ENCODE peak calls at places on chromosomes 12 and 14, in five cellular contexts. R is Caco-2; D is CD8-positive, alpha-beta T cell; V is DND-41; K is pancreas. C is an unnamed sample.

GRCh38 chr12:17459214-17459613 is 630.8 kb downstream of the RERGL start:
- DNase-seq in K (no peak), D (no peak), V (no peak), R (no peak), C (no peak)

GRCh38 chr14:104756477-104757237 is 3.7 kb downstream of the SIVA1 start:
- DNase-seq in V (peak; percentile 82), D (no peak), R (no peak), K (no peak), C (no peak)

GRCh38 chr12:119876761-119877638 is at the start of gene CIT:
- DNase-seq in V (peak; percentile 94), K (peak; percentile 88), D (peak; percentile 83), R (peak; percentile 94), C (peak; percentile 98)

GRCh38 chr12:53219116-53219955 is 12.3 kb upstream of the ITGB7 start:
- DNase-seq in K (no peak), V (no peak), D (peak; percentile 52), R (no peak), C (peak; percentile 61)

GRCh38 chr12:62692884-62693283 is 226.3 kb downstream of the MON2 start:
- DNase-seq in R (no peak), K (no peak), D (no peak), V (no peak), C (no peak)

GRCh38 chr14:67622675-67623074 is 3.0 kb downstream of the ARG2 start:
- DNase-seq in V (peak; percentile 55), R (no peak), D (no peak), K (no peak), C (peak; percentile 62)

GRCh38 chr14:96178674-96179321 is 25.8 kb upstream of the BDKRB2 start:
- DNase-seq in K (no peak), D (no peak), V (no peak), R (no peak), C (no peak)

GRCh38 chr14:92397140-92397815 is 74.3 kb downstream of the SLC24A4 start:
- DNase-seq in D (no peak), R (no peak), K (no peak), V (no peak), C (no peak)

GRCh38 chr12:6426882-6427671 is 17.7 kb upstream of the CD27 start:
- DNase-seq in V (peak; percentile 24), R (peak; percentile 16), D (peak; percentile 83), K (no peak), C (peak; percentile 22)

GRCh38 chr14:104020471-104020870 is 65.0 kb upstream of the ASPG start:
- DNase-seq in D (no peak), V (no peak), R (no peak), K (no peak), C (no peak)

GRCh38 chr14:34461334-34462131 is 507 bp downstream of the SPTSSA start:
- DNase-seq in V (peak; percentile 43), K (peak; percentile 55), D (peak; percentile 22), R (peak; percentile 78), C (peak; percentile 75)

GRCh38 chr12:39975374-39975918 is 130.4 kb downstream of the SLC2A13 start:
- DNase-seq in V (no peak), K (no peak), D (no peak), R (no peak), C (no peak)

GRCh38 chr12:49741882-49742620 is 694 bp downstream of the TMBIM6 start:
- DNase-seq in K (peak; percentile 91), D (peak; percentile 83), V (peak; percentile 72), R (peak; percentile 93), C (peak; percentile 93)

GRCh38 chr14:103294091-103294490 is 39.9 kb upstream of the EIF5 start:
- DNase-seq in D (no peak), V (no peak), R (no peak), K (no peak), C (no peak)

GRCh38 chr14:28926091-28926490 is 159.5 kb downstream of the FOXG1 start:
- DNase-seq in R (no peak), V (no peak), D (no peak), K (no peak), C (no peak)

GRCh38 chr12:49976547-49976946 is 3.8 kb downstream of the AQP6 start:
- DNase-seq in D (no peak), K (no peak), R (no peak), V (no peak), C (no peak)

GRCh38 chr12:89472508-89472907 is 52.1 kb downstream of the GALNT4 start:
- DNase-seq in R (no peak), K (no peak), D (no peak), V (no peak), C (no peak)

GRCh38 chr12:24172031-24172772 is 222.7 kb upstream of the SOX5 start:
- DNase-seq in V (peak; percentile 11), R (no peak), K (no peak), D (no peak), C (no peak)

GRCh38 chr14:77000340-77001235 is 27.9 kb downstream of the IRF2BPL start:
- DNase-seq in K (peak; percentile 10), D (no peak), R (no peak), V (peak; percentile 36), C (no peak)

GRCh38 chr12:63400746-63401145 is 249.7 kb upstream of the AVPR1A start:
- DNase-seq in D (no peak), R (no peak), V (no peak), K (no peak), C (no peak)

GRCh38 chr14:71454010-71454409 is 478.2 kb upstream of the RGS6 start:
- DNase-seq in R (no peak), K (no peak), V (no peak), D (no peak), C (no peak)

GRCh38 chr14:75562048-75562447 is 16.4 kb upstream of the FLVCR2 start:
- DNase-seq in V (no peak), R (no peak), D (no peak), K (no peak), C (no peak)

GRCh38 chr12:20220339-20220738 is 148.0 kb upstream of the PDE3A start:
- DNase-seq in V (no peak), D (no peak), R (peak; percentile 46), K (no peak), C (peak; percentile 62)

GRCh38 chr14:89720741-89721315 is 233.7 kb downstream of the EFCAB11 start:
- DNase-seq in V (peak; percentile 94), K (no peak), D (peak; percentile 77), R (no peak), C (peak; percentile 91)

GRCh38 chr14:38948171-38948570 is 154.9 kb downstream of the SEC23A start:
- DNase-seq in V (no peak), R (no peak), D (no peak), K (no peak), C (no peak)

DNA sequence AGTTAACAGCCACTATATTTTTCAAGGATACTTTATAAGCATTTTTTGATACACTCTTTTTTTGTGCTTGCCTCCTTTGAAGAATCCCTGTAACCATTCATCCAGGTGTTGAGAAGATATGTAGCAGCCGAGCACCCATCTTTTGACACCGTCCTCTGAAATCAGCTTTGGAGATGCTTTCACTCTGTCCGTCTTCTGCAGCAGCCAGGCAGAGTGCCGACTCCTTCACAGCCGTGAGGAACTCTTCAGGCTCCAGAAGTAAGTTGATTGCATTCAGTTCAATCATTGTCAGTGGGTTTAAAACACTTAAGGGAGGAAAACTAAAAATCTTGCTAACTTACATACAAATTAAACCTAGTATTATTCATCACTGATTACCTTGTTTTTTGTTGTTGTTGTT is 160.1 kb downstream of the LRFN5 start:
- DNase-seq in D (no peak), R (no peak), V (no peak), K (no peak), C (no peak)
- TF ChIP-seq CTCF in D (no peak), R (no peak), V (no peak), K (no peak), C (no peak)

GRCh38 chr14:61109288-61109687 is 128.2 kb downstream of the SLC38A6 start:
- DNase-seq in R (no peak), K (no peak), D (no peak), V (no peak), C (peak; percentile 23)
- TF ChIP-seq CTCF in R (no peak), K (no peak), D (no peak), V (no peak), C (no peak)

DNA sequence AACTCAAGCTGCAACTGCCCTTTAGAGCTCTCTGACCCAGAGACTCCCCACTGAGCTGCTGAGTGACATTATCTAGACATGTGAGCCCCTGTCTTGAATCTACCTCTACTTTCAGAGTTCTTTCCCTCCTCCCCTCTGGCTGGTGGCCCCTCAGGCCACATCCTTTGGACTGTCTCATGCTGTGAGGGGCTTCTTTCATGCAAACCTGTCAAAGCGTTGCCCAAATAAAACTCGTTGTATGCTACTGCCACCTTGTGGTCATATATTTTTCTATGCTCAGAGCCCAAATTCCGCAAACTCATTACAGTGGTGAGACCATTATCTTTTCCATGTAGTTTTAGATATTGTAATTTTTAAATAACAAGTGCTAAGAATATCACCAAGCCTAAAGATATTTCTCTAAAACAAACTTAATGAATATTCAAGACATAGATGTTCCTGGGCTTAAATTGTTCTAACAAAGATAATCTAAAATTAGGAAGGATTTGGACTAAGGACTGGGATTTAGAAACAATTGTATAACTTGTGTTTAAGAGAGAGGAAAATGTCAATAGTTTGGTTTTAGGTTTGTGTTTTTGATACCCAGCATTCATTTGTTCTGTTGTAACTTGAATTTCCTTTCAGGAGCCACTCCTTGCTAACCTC is 338.0 kb downstream of the AACS start:
- DNase-seq in R (no peak), V (peak; percentile 35), D (no peak), K (no peak), C (peak; percentile 63)
- TF ChIP-seq CTCF in R (peak; percentile 59), V (peak; percentile 82), D (peak; percentile 22), K (peak; percentile 26), C (peak; percentile 59)

GRCh38 chr12:32309811-32310755 is 89.3 kb upstream of the FGD4 start:
- DNase-seq in D (no peak), K (no peak), V (no peak), R (no peak), C (no peak)

GRCh38 chr12:32307352-32307751 is 92.0 kb upstream of the FGD4 start:
- DNase-seq in K (no peak), R (no peak), D (no peak), V (no peak), C (no peak)

DNA sequence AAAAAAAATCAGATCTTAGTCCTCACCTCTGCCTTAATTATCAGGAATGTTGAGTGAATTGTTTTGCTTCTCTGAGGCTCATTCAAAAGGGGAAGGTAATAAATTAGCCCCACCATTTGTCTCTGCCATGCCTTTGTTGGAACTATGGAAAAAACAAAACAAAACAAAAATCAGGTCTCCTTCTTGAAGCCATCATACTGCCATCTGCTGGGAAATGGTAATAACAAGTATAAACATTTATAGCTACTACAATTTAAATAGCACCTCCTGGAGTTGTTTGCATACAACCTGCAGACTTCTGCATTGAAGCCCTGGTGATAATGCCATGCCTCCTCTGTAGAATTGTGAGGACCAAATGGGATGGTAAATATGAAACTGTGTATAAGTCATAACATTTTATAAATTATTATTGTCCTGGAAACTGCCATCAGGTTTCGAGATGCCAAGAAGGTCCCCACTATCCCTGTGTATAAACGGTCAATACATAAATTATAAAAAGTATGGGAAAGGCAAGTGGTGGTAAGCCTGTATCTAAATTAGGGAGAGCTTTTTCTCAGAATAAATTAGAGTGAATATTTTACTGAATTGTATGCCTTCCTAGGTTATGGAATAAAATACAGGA is 87.2 kb upstream of the FGD4 start:
- DNase-seq in D (no peak), V (peak; percentile 16), R (no peak), K (no peak), C (peak; percentile 71)
- TF ChIP-seq CTCF in D (peak; percentile 35), V (peak; percentile 70), R (peak; percentile 61), K (no peak), C (peak; percentile 35)

C was measured in NB4.